ENCODE peak calls at places on chromosomes 16 and 17, in ten cellular contexts. D, C, E, I, H, B, M, Y, R and P are unnamed samples.

GRCh38 chr17:63439682-63440081 is 6.4 kb downstream of the CYB561 start:
- DNase-seq in D (peak), C (no peak), E (no peak), I (no peak), H (no peak), B (no peak), M (no peak), Y (no peak), R (no peak), P (no peak)

GRCh38 chr17:39704821-39705551 is 5.1 kb downstream of the ERBB2 start:
- DNase-seq in D (peak), C (no peak), E (peak), I (peak), H (no peak), B (no peak), M (peak), Y (no peak), R (no peak), P (no peak)

GRCh38 chr17:46194393-46195216 is 1.4 kb upstream of the KANSL1 start:
- DNase-seq in D (peak), C (peak), E (peak), I (no peak), H (peak), B (no peak), M (no peak), Y (no peak), R (peak), P (no peak)

GRCh38 chr16:47777191-47777590 is 316.1 kb downstream of the PHKB start:
- DNase-seq in D (peak), C (no peak), E (no peak), I (no peak), H (no peak), B (no peak), M (no peak), Y (no peak), R (no peak), P (no peak)

GRCh38 chr16:13316008-13316407 is 414.6 kb downstream of the SHISA9 start:
- DNase-seq in D (no peak), C (no peak), E (no peak), I (no peak), H (no peak), B (no peak), M (no peak), Y (no peak), R (no peak), P (no peak)

GRCh38 chr16:81626181-81626674 is 152.9 kb upstream of the PLCG2 start:
- DNase-seq in D (peak), C (peak), E (no peak), I (no peak), H (no peak), B (no peak), M (no peak), Y (no peak), R (no peak), P (no peak)

GRCh38 chr17:61503961-61504360 is 51.7 kb downstream of the TBX4 start:
- DNase-seq in D (no peak), C (no peak), E (no peak), I (no peak), H (no peak), B (no peak), M (no peak), Y (no peak), R (no peak), P (no peak)

GRCh38 chr17:61201211-61201610 is 198.4 kb upstream of the TBX2 start:
- DNase-seq in D (peak), C (no peak), E (peak), I (no peak), H (no peak), B (no peak), M (no peak), Y (no peak), R (no peak), P (no peak)

GRCh38 chr16:27221576-27222498 is 18.5 kb downstream of the KDM8 start:
- DNase-seq in D (peak), C (no peak), E (no peak), I (no peak), H (no peak), B (peak), M (no peak), Y (no peak), R (no peak), P (no peak)

GRCh38 chr16:51557670-51558069 is 406.6 kb upstream of the SALL1 start:
- DNase-seq in D (no peak), C (no peak), E (no peak), I (no peak), H (no peak), B (no peak), M (no peak), Y (no peak), R (no peak), P (no peak)

GRCh38 chr16:29678691-29679267 is at the start of gene QPRT:
- DNase-seq in D (no peak), C (no peak), E (no peak), I (no peak), H (no peak), B (no peak), M (peak), Y (peak), R (no peak), P (no peak)

GRCh38 chr16:19375561-19376158 is 42.0 kb upstream of the TMC5 start:
- DNase-seq in D (peak), C (peak), E (peak), I (peak), H (peak), B (peak), M (peak), Y (no peak), R (no peak), P (no peak)

GRCh38 chr16:50213939-50214519 is 52.3 kb upstream of the ADCY7 start:
- DNase-seq in D (peak), C (no peak), E (peak), I (no peak), H (no peak), B (no peak), M (no peak), Y (no peak), R (no peak), P (no peak)

GRCh38 chr17:50668025-50668837 is 33.5 kb downstream of the ABCC3 start:
- DNase-seq in D (peak), C (no peak), E (peak), I (no peak), H (no peak), B (no peak), M (no peak), Y (no peak), R (no peak), P (no peak)

GRCh38 chr17:40347319-40348135 is 17.0 kb downstream of the GJD3 start:
- DNase-seq in D (no peak), C (no peak), E (no peak), I (no peak), H (no peak), B (no peak), M (peak), Y (no peak), R (no peak), P (no peak)

GRCh38 chr17:56893503-56893902 is 20.3 kb downstream of the TRIM25 start:
- DNase-seq in D (no peak), C (no peak), E (no peak), I (no peak), H (no peak), B (no peak), M (no peak), Y (no peak), R (no peak), P (no peak)

GRCh38 chr17:9026741-9027140 is 5.4 kb downstream of the NTN1 start:
- DNase-seq in D (no peak), C (no peak), E (no peak), I (no peak), H (no peak), B (no peak), M (no peak), Y (no peak), R (no peak), P (no peak)